ENCODE peak calls at places on chromosome X, in five cellular contexts. A is psoas muscle, B is cardiac muscle cell, N is sigmoid colon, R is GM06990. C is an unnamed sample. For H3K27me3, the result is how much of the 10 kb centered on the place peaks cover.

GRCh38 chrX:19257001-19257400 is 86.7 kb upstream of the PDHA1 start:
- DNase-seq in A (no peak), B (no peak), N (no peak), R (no peak), C (no peak)

GRCh38 chrX:109943092-109943739 is 59.7 kb upstream of the TMEM164 start:
- DNase-seq in R (no peak), A (no peak), B (no peak), N (no peak), C (no peak)

GRCh38 chrX:127552571-127552970 is 499.6 kb downstream of the ACTRT1 start:
- DNase-seq in B (no peak), R (no peak), A (no peak), N (no peak), C (no peak)

GRCh38 chrX:21943460-21944135 is 3.1 kb downstream of the SMS start:
- DNase-seq in R (no peak), N (no peak), A (no peak), B (no peak), C (peak)

GRCh38 chrX:137052641-137053235 is 18.9 kb upstream of the GPR101 start:
- DNase-seq in R (no peak), N (no peak), A (no peak), B (no peak), C (no peak)

GRCh38 chrX:150086371-150086770 is 148.1 kb upstream of the EOLA2 start:
- DNase-seq in B (no peak), A (no peak), N (no peak), R (no peak), C (no peak)

GRCh38 chrX:22196151-22196550 is 76.6 kb upstream of the CBLL2 start:
- DNase-seq in R (no peak), A (no peak), N (no peak), B (no peak), C (no peak)

GRCh38 chrX:122943918-122944317 is 240.2 kb upstream of the GRIA3 start:
- DNase-seq in N (no peak), R (no peak), B (no peak), A (no peak), C (no peak)

GRCh38 chrX:41192880-41193279 is 107.6 kb downstream of the USP9X start:
- DNase-seq in N (no peak), A (no peak), R (no peak), B (no peak), C (no peak)

GRCh38 chrX:106862972-106863688 is 40.0 kb downstream of the RIPPLY1 start:
- DNase-seq in R (peak), A (no peak), N (no peak), B (peak), C (no peak)

GRCh38 chrX:132489256-132490085 is 633 bp upstream of the MBNL3 start:
- DNase-seq in R (peak), A (peak), N (peak), B (peak), C (no peak)
- H3K4me3 ChIP-seq in R (peak), A (peak), N (peak), B (peak), C (peak)

GRCh38 chrX:94053575-94053974 is 379.6 kb downstream of the FAM133A start:
- DNase-seq in N (no peak), A (no peak), B (no peak), R (no peak), C (no peak)
- H3K27me3 ChIP-seq in N (under half), A (under half), B (under half), R (under half), C (under half)

GRCh38 chrX:76850851-76851250 is 423.3 kb downstream of the MAGEE1 start:
- DNase-seq in B (no peak), R (no peak), A (no peak), N (no peak), C (no peak)
- TF ChIP-seq CTCF in B (no peak), R (peak), A (no peak), N (no peak), C (no peak)

DNA sequence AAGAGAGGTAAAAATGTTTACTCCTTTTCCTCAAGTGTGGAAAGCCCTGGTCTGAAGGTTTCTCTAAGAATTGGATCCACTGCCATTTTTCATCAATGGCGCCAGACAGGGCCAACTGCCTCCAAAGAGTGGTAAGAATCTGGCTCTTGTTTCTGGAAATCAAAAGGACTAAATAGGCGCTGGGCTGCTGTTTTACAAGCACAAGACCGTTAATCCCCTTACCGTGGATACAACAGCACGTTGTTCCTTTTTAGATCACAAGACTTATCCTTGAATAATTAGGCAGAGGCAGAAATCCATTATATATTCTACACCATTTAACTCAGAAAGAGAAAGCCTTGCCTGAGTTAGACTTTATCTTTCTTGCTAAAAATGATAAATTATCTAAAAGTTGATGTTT is 10.6 kb downstream of the CLTRN start:
- DNase-seq in R (no peak), A (no peak), N (no peak), B (no peak), C (no peak)
- H3K4me3 ChIP-seq in R (no peak), A (no peak), N (no peak), B (no peak), C (no peak)

GRCh38 chrX:69144854-69145253 is 20.4 kb downstream of the PJA1 start:
- DNase-seq in R (no peak), N (peak), B (no peak), A (no peak), C (no peak)
- H3K27me3 ChIP-seq in R (under half), N (under half), B (under half), A (under half), C (under half)

C was measured in AG04450.